ENCODE peak calls at places on chromosomes 4 and X, in ten cellular contexts. T is H7; J is AG04450; V is GM23338; L is HFF-Myc; Y is heart right ventricle; C is NB4; S is thoracic aorta; D is CD8-positive, alpha-beta T cell; I is tibial artery. F is an unnamed sample.

GRCh38 chrX:97398030-97398551 is 514.4 kb downstream of the RPA4 start:
- DNase-seq in T (peak; percentile 6), J (no peak), V (no peak), L (no peak), Y (no peak), C (no peak), S (no peak), D (no peak), I (no peak), F (peak; percentile 34)

GRCh38 chr4:186693159-186693815 is 30.4 kb downstream of the FAT1 start:
- DNase-seq in T (no peak), J (peak; percentile 42), V (no peak), L (peak; percentile 52), Y (peak; percentile 62), C (no peak), S (peak; percentile 69), D (no peak), I (peak; percentile 88), F (no peak)

GRCh38 chr4:337143-337931 is at the start of gene ZNF141:
- DNase-seq in T (peak; percentile 98), J (peak; percentile 94), V (peak; percentile 99), L (peak; percentile 85), Y (peak; percentile 99), C (peak; percentile 99), S (peak; percentile 88), D (peak; percentile 84), I (peak; percentile 97), F (peak; percentile 98)

GRCh38 chrX:153645921-153646481 is 1.0 kb upstream of the DUSP9 start:
- DNase-seq in T (peak; percentile 24), J (no peak), V (no peak), L (no peak), Y (no peak), C (no peak), S (no peak), D (no peak), I (no peak), F (no peak)

GRCh38 chr4:111027526-111027925 is 404.6 kb upstream of the PITX2 start:
- DNase-seq in T (no peak), J (peak; percentile 8), V (no peak), L (no peak), Y (no peak), C (no peak), S (no peak), D (no peak), I (no peak), F (no peak)

GRCh38 chr4:93396274-93396673 is 432.3 kb upstream of the ATOH1 start:
- DNase-seq in T (no peak), J (no peak), V (no peak), L (no peak), Y (no peak), C (no peak), S (no peak), D (no peak), I (no peak), F (peak; percentile 27)

GRCh38 chrX:23659339-23659738 is 8.0 kb upstream of the PRDX4 start:
- DNase-seq in T (no peak), J (no peak), V (no peak), L (no peak), Y (no peak), C (no peak), S (no peak), D (no peak), I (no peak), F (no peak)

GRCh38 chr4:139656614-139657486 is 8.8 kb upstream of the MGST2 start:
- DNase-seq in T (peak; percentile 72), J (peak; percentile 51), V (peak; percentile 92), L (no peak), Y (peak; percentile 62), C (peak; percentile 77), S (no peak), D (peak; percentile 16), I (no peak), F (peak; percentile 84)

GRCh38 chrX:15343075-15343476 is 7.8 kb upstream of the PIGA start:
- DNase-seq in T (no peak), J (no peak), V (no peak), L (no peak), Y (no peak), C (no peak), S (no peak), D (no peak), I (peak; percentile 39), F (peak; percentile 61)

GRCh38 chrX:136130931-136131843 is 16.1 kb upstream of the FHL1 start:
- DNase-seq in T (no peak), J (peak; percentile 16), V (no peak), L (peak; percentile 17), Y (no peak), C (peak; percentile 18), S (no peak), D (no peak), I (no peak), F (peak; percentile 89)

GRCh38 chrX:24266996-24267395 is 46.9 kb downstream of the SUPT20HL2 start:
- DNase-seq in T (no peak), J (no peak), V (no peak), L (no peak), Y (no peak), C (no peak), S (no peak), D (no peak), I (no peak), F (peak; percentile 61)

GRCh38 chr4:73431813-73432168 is 4.2 kb upstream of the AFP start:
- DNase-seq in T (no peak), J (no peak), V (no peak), L (no peak), Y (no peak), C (no peak), S (no peak), D (no peak), I (no peak), F (no peak)
- H3K4me3 ChIP-seq in T (no peak overlapping the region), J (no peak overlapping the region), V (no peak overlapping the region), L (no peak overlapping the region), Y (no peak overlapping the region), C (no peak overlapping the region), S (no peak overlapping the region), D (no peak overlapping the region), I (no peak overlapping the region), F (no peak overlapping the region)

GRCh38 chr4:105896461-105896939 is 1.2 kb downstream of the NPNT start:
- DNase-seq in T (peak; percentile 59), J (no peak), V (peak; percentile 68), L (no peak), Y (no peak), C (no peak), S (no peak), D (no peak), I (no peak), F (no peak)
- H3K4me3 ChIP-seq in T (peak overlapping the region; percentile 55), J (no peak overlapping the region), V (peak overlapping the region; percentile 79), L (no peak overlapping the region), Y (peak overlapping the region; percentile 43), C (no peak overlapping the region), S (peak overlapping the region; percentile 89), D (no peak overlapping the region), I (peak overlapping the region; percentile 89), F (peak overlapping the region; percentile 12)

GRCh38 chr4:52548818-52549570 is 110.1 kb downstream of the USP46 start:
- DNase-seq in T (no peak), J (no peak), V (no peak), L (no peak), Y (no peak), C (no peak), S (no peak), D (no peak), I (no peak), F (no peak)
- H3K4me3 ChIP-seq in T (no peak overlapping the region), J (no peak overlapping the region), V (no peak overlapping the region), L (no peak overlapping the region), Y (no peak overlapping the region), C (no peak overlapping the region), S (no peak overlapping the region), D (no peak overlapping the region), I (no peak overlapping the region), F (no peak overlapping the region)

GRCh38 chrX:7127058-7127457 is 20.5 kb upstream of the STS start:
- DNase-seq in T (no peak), J (no peak), V (no peak), L (no peak), Y (no peak), C (no peak), S (no peak), D (no peak), I (no peak), F (no peak)

GRCh38 chrX:7131621-7132020 is 15.9 kb upstream of the STS start:
- DNase-seq in T (no peak), J (no peak), V (no peak), L (no peak), Y (no peak), C (no peak), S (no peak), D (no peak), I (no peak), F (no peak)

GRCh38 chrX:7133036-7133412 is 14.5 kb upstream of the STS start:
- DNase-seq in T (no peak), J (no peak), V (no peak), L (no peak), Y (peak; percentile 42), C (no peak), S (no peak), D (no peak), I (no peak), F (peak; percentile 20)

DNA sequence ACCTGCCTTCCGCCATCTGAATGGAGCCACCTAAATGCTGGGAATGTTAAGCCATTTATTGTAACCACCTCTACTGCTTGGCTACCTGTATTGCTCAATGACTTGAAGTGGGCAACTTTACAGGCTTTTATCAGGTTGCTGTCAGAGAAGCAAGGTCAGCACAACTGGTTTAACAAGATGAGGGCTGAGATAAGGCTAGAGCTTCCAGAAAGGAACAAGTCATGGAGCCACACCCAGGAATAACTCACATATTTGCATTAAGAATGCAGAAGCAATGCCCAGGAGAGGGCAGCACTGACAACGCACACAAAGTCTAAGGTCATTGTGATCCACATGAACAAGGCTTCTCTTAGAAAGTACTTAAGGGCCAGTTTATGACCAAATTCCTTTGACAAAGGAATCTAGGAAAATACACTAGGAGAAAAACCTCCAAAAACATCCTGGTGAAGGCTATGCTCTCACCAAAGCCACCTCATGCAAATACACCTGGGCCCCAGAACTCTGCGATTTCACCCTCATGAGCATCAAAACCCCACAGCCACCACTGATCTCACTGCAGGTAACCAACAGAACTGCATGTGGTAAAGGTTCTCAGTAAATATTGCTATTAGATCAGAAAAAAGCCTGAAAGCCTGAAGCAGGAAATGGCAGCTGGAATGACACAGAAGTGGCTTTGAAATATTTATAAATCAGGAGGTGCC is 15.0 kb upstream of the STS start:
- DNase-seq in T (peak; percentile 56), J (no peak), V (peak; percentile 71), L (no peak), Y (peak; percentile 17), C (peak; percentile 46), S (no peak), D (no peak), I (no peak), F (peak; percentile 70)
- H3K4me3 ChIP-seq in T (no peak overlapping the region), J (no peak overlapping the region), V (no peak overlapping the region), L (no peak overlapping the region), Y (no peak overlapping the region), C (no peak overlapping the region), S (no peak overlapping the region), D (no peak overlapping the region), I (no peak overlapping the region), F (no peak overlapping the region)

F was measured in cardiac fibroblast.